ENCODE peak calls at places on chromosomes 13 and 19, in ten cellular contexts. One of them, this sample, is unnamed.

GRCh38 chr19:47509170-47509847 is 5.6 kb downstream of the NAPA start:
- DNase-seq in thyroid gland: no peak
- DNase-seq in SJSA1: no peak
- DNase-seq in mucosa of descending colon: no peak
- DNase-seq in SK-N-SH: no peak
- DNase-seq in hepatocyte: no peak
- DNase-seq in iPS-NIHi11: no peak
- DNase-seq in activated CD8-positive, alpha-beta memory T cell treated with anti-CD3 and anti-CD28 coated beads for 48 hours: no peak
- DNase-seq in natural killer cell: no peak
- DNase-seq in activated CD8-positive, alpha-beta T cell treated with anti-CD3 and anti-CD28 coated beads, Interleukin-2, amount 10 ng/mL, durations not matched to agents 7 days and 5 days: no peak
- DNase-seq in this sample: no peak

GRCh38 chr19:30577551-30578090 is 205.4 kb downstream of the ZNF536 start:
- DNase-seq in activated CD8-positive, alpha-beta T cell treated with anti-CD3 and anti-CD28 coated beads, Interleukin-2, amount 10 ng/mL, durations not matched to agents 7 days and 5 days: no peak
- DNase-seq in mucosa of descending colon: no peak
- DNase-seq in natural killer cell: no peak
- DNase-seq in thyroid gland: no peak
- DNase-seq in iPS-NIHi11: no peak
- DNase-seq in activated CD8-positive, alpha-beta memory T cell treated with anti-CD3 and anti-CD28 coated beads for 48 hours: no peak
- DNase-seq in SJSA1: no peak
- DNase-seq in hepatocyte: no peak
- DNase-seq in SK-N-SH: no peak
- DNase-seq in this sample: no peak

GRCh38 chr19:11054200-11054599 is 35.1 kb upstream of the LDLR start:
- DNase-seq in iPS-NIHi11: no peak
- DNase-seq in SJSA1: no peak
- DNase-seq in natural killer cell: no peak
- DNase-seq in mucosa of descending colon: no peak
- DNase-seq in hepatocyte: no peak
- DNase-seq in activated CD8-positive, alpha-beta memory T cell treated with anti-CD3 and anti-CD28 coated beads for 48 hours: no peak
- DNase-seq in activated CD8-positive, alpha-beta T cell treated with anti-CD3 and anti-CD28 coated beads, Interleukin-2, amount 10 ng/mL, durations not matched to agents 7 days and 5 days: no peak
- DNase-seq in thyroid gland: no peak
- DNase-seq in SK-N-SH: no peak
- DNase-seq in this sample: no peak

GRCh38 chr19:13953021-13953531 is 767 bp downstream of the DCAF15 start:
- DNase-seq in SK-N-SH: no peak
- DNase-seq in activated CD8-positive, alpha-beta memory T cell treated with anti-CD3 and anti-CD28 coated beads for 48 hours: no peak
- DNase-seq in mucosa of descending colon: peak
- DNase-seq in activated CD8-positive, alpha-beta T cell treated with anti-CD3 and anti-CD28 coated beads, Interleukin-2, amount 10 ng/mL, durations not matched to agents 7 days and 5 days: peak
- DNase-seq in natural killer cell: no peak
- DNase-seq in iPS-NIHi11: peak
- DNase-seq in hepatocyte: peak
- DNase-seq in thyroid gland: peak
- DNase-seq in SJSA1: peak
- DNase-seq in this sample: no peak

GRCh38 chr19:21133633-21134032 is 8.2 kb upstream of the ZNF431 start:
- DNase-seq in thyroid gland: no peak
- DNase-seq in hepatocyte: no peak
- DNase-seq in SJSA1: no peak
- DNase-seq in activated CD8-positive, alpha-beta memory T cell treated with anti-CD3 and anti-CD28 coated beads for 48 hours: no peak
- DNase-seq in iPS-NIHi11: no peak
- DNase-seq in activated CD8-positive, alpha-beta T cell treated with anti-CD3 and anti-CD28 coated beads, Interleukin-2, amount 10 ng/mL, durations not matched to agents 7 days and 5 days: no peak
- DNase-seq in mucosa of descending colon: no peak
- DNase-seq in natural killer cell: no peak
- DNase-seq in SK-N-SH: no peak
- DNase-seq in this sample: no peak

GRCh38 chr19:56751078-56751489 is 79.5 kb upstream of the ZNF835 start:
- DNase-seq in activated CD8-positive, alpha-beta memory T cell treated with anti-CD3 and anti-CD28 coated beads for 48 hours: no peak
- DNase-seq in hepatocyte: no peak
- DNase-seq in natural killer cell: no peak
- DNase-seq in SJSA1: no peak
- DNase-seq in SK-N-SH: peak
- DNase-seq in mucosa of descending colon: no peak
- DNase-seq in activated CD8-positive, alpha-beta T cell treated with anti-CD3 and anti-CD28 coated beads, Interleukin-2, amount 10 ng/mL, durations not matched to agents 7 days and 5 days: no peak
- DNase-seq in thyroid gland: peak
- DNase-seq in iPS-NIHi11: no peak
- DNase-seq in this sample: no peak

GRCh38 chr19:43789029-43789428 is 8.3 kb upstream of the KCNN4 start:
- DNase-seq in iPS-NIHi11: no peak
- DNase-seq in thyroid gland: no peak
- DNase-seq in natural killer cell: no peak
- DNase-seq in SK-N-SH: no peak
- DNase-seq in hepatocyte: peak
- DNase-seq in activated CD8-positive, alpha-beta T cell treated with anti-CD3 and anti-CD28 coated beads, Interleukin-2, amount 10 ng/mL, durations not matched to agents 7 days and 5 days: peak
- DNase-seq in mucosa of descending colon: no peak
- DNase-seq in activated CD8-positive, alpha-beta memory T cell treated with anti-CD3 and anti-CD28 coated beads for 48 hours: no peak
- DNase-seq in SJSA1: no peak
- DNase-seq in this sample: no peak

GRCh38 chr13:109160887-109161669 is 531.7 kb downstream of the MYO16 start:
- DNase-seq in iPS-NIHi11: no peak
- DNase-seq in thyroid gland: no peak
- DNase-seq in SK-N-SH: no peak
- DNase-seq in activated CD8-positive, alpha-beta memory T cell treated with anti-CD3 and anti-CD28 coated beads for 48 hours: no peak
- DNase-seq in natural killer cell: no peak
- DNase-seq in activated CD8-positive, alpha-beta T cell treated with anti-CD3 and anti-CD28 coated beads, Interleukin-2, amount 10 ng/mL, durations not matched to agents 7 days and 5 days: no peak
- DNase-seq in hepatocyte: no peak
- DNase-seq in mucosa of descending colon: no peak
- DNase-seq in SJSA1: peak
- DNase-seq in this sample: no peak

GRCh38 chr13:52377898-52378297 is 28.1 kb downstream of the THSD1 start:
- DNase-seq in SK-N-SH: no peak
- DNase-seq in natural killer cell: no peak
- DNase-seq in hepatocyte: no peak
- DNase-seq in iPS-NIHi11: no peak
- DNase-seq in mucosa of descending colon: no peak
- DNase-seq in activated CD8-positive, alpha-beta memory T cell treated with anti-CD3 and anti-CD28 coated beads for 48 hours: no peak
- DNase-seq in SJSA1: no peak
- DNase-seq in activated CD8-positive, alpha-beta T cell treated with anti-CD3 and anti-CD28 coated beads, Interleukin-2, amount 10 ng/mL, durations not matched to agents 7 days and 5 days: no peak
- DNase-seq in thyroid gland: no peak
- DNase-seq in this sample: no peak

GRCh38 chr19:7293795-7294570 is at the start of gene INSR:
- DNase-seq in thyroid gland: peak
- DNase-seq in SK-N-SH: peak
- DNase-seq in activated CD8-positive, alpha-beta memory T cell treated with anti-CD3 and anti-CD28 coated beads for 48 hours: no peak
- DNase-seq in activated CD8-positive, alpha-beta T cell treated with anti-CD3 and anti-CD28 coated beads, Interleukin-2, amount 10 ng/mL, durations not matched to agents 7 days and 5 days: peak
- DNase-seq in mucosa of descending colon: peak
- DNase-seq in hepatocyte: peak
- DNase-seq in natural killer cell: no peak
- DNase-seq in SJSA1: no peak
- DNase-seq in iPS-NIHi11: peak
- DNase-seq in this sample: peak

GRCh38 chr13:101529419-101529818 is 76.9 kb downstream of the ITGBL1 start:
- DNase-seq in activated CD8-positive, alpha-beta memory T cell treated with anti-CD3 and anti-CD28 coated beads for 48 hours: no peak
- DNase-seq in SJSA1: no peak
- DNase-seq in natural killer cell: no peak
- DNase-seq in mucosa of descending colon: no peak
- DNase-seq in activated CD8-positive, alpha-beta T cell treated with anti-CD3 and anti-CD28 coated beads, Interleukin-2, amount 10 ng/mL, durations not matched to agents 7 days and 5 days: no peak
- DNase-seq in hepatocyte: no peak
- DNase-seq in iPS-NIHi11: no peak
- DNase-seq in SK-N-SH: no peak
- DNase-seq in thyroid gland: no peak
- DNase-seq in this sample: no peak

GRCh38 chr19:53908933-53909415 is at the start of gene CACNG7:
- DNase-seq in SK-N-SH: peak
- DNase-seq in natural killer cell: no peak
- DNase-seq in iPS-NIHi11: peak
- DNase-seq in activated CD8-positive, alpha-beta memory T cell treated with anti-CD3 and anti-CD28 coated beads for 48 hours: no peak
- DNase-seq in mucosa of descending colon: no peak
- DNase-seq in activated CD8-positive, alpha-beta T cell treated with anti-CD3 and anti-CD28 coated beads, Interleukin-2, amount 10 ng/mL, durations not matched to agents 7 days and 5 days: no peak
- DNase-seq in hepatocyte: no peak
- DNase-seq in SJSA1: no peak
- DNase-seq in thyroid gland: no peak
- DNase-seq in this sample: no peak

GRCh38 chr19:5083547-5083965 is 114.6 kb downstream of the KDM4B start:
- DNase-seq in activated CD8-positive, alpha-beta memory T cell treated with anti-CD3 and anti-CD28 coated beads for 48 hours: no peak
- DNase-seq in thyroid gland: no peak
- DNase-seq in SJSA1: no peak
- DNase-seq in hepatocyte: peak
- DNase-seq in SK-N-SH: no peak
- DNase-seq in mucosa of descending colon: no peak
- DNase-seq in activated CD8-positive, alpha-beta T cell treated with anti-CD3 and anti-CD28 coated beads, Interleukin-2, amount 10 ng/mL, durations not matched to agents 7 days and 5 days: no peak
- DNase-seq in iPS-NIHi11: no peak
- DNase-seq in natural killer cell: no peak
- DNase-seq in this sample: no peak

GRCh38 chr19:29292562-29292961 is 79.6 kb upstream of the UQCRFS1 start:
- DNase-seq in mucosa of descending colon: no peak
- DNase-seq in iPS-NIHi11: no peak
- DNase-seq in thyroid gland: no peak
- DNase-seq in natural killer cell: no peak
- DNase-seq in activated CD8-positive, alpha-beta memory T cell treated with anti-CD3 and anti-CD28 coated beads for 48 hours: no peak
- DNase-seq in activated CD8-positive, alpha-beta T cell treated with anti-CD3 and anti-CD28 coated beads, Interleukin-2, amount 10 ng/mL, durations not matched to agents 7 days and 5 days: no peak
- DNase-seq in hepatocyte: no peak
- DNase-seq in SJSA1: no peak
- DNase-seq in SK-N-SH: no peak
- DNase-seq in this sample: no peak

GRCh38 chr13:77528834-77529500 is 6.5 kb upstream of the SCEL start:
- DNase-seq in activated CD8-positive, alpha-beta T cell treated with anti-CD3 and anti-CD28 coated beads, Interleukin-2, amount 10 ng/mL, durations not matched to agents 7 days and 5 days: no peak
- DNase-seq in iPS-NIHi11: no peak
- DNase-seq in mucosa of descending colon: no peak
- DNase-seq in hepatocyte: no peak
- DNase-seq in SJSA1: no peak
- DNase-seq in SK-N-SH: no peak
- DNase-seq in activated CD8-positive, alpha-beta memory T cell treated with anti-CD3 and anti-CD28 coated beads for 48 hours: no peak
- DNase-seq in natural killer cell: no peak
- DNase-seq in thyroid gland: peak
- DNase-seq in this sample: no peak

GRCh38 chr19:56423985-56424353 is 19.8 kb downstream of the ZNF583 start:
- DNase-seq in mucosa of descending colon: no peak
- DNase-seq in SK-N-SH: no peak
- DNase-seq in hepatocyte: no peak
- DNase-seq in SJSA1: no peak
- DNase-seq in activated CD8-positive, alpha-beta T cell treated with anti-CD3 and anti-CD28 coated beads, Interleukin-2, amount 10 ng/mL, durations not matched to agents 7 days and 5 days: no peak
- DNase-seq in iPS-NIHi11: no peak
- DNase-seq in activated CD8-positive, alpha-beta memory T cell treated with anti-CD3 and anti-CD28 coated beads for 48 hours: no peak
- DNase-seq in natural killer cell: no peak
- DNase-seq in thyroid gland: no peak
- DNase-seq in this sample: no peak

GRCh38 chr13:36193151-36193855 is 21.1 kb downstream of the SOHLH2 start:
- DNase-seq in mucosa of descending colon: no peak
- DNase-seq in activated CD8-positive, alpha-beta memory T cell treated with anti-CD3 and anti-CD28 coated beads for 48 hours: no peak
- DNase-seq in hepatocyte: no peak
- DNase-seq in thyroid gland: no peak
- DNase-seq in activated CD8-positive, alpha-beta T cell treated with anti-CD3 and anti-CD28 coated beads, Interleukin-2, amount 10 ng/mL, durations not matched to agents 7 days and 5 days: no peak
- DNase-seq in SK-N-SH: no peak
- DNase-seq in SJSA1: peak
- DNase-seq in natural killer cell: no peak
- DNase-seq in iPS-NIHi11: no peak
- DNase-seq in this sample: no peak

GRCh38 chr13:54486421-54487166 is 1458.0 kb downstream of the OLFM4 start:
- DNase-seq in hepatocyte: no peak
- DNase-seq in SK-N-SH: no peak
- DNase-seq in activated CD8-positive, alpha-beta T cell treated with anti-CD3 and anti-CD28 coated beads, Interleukin-2, amount 10 ng/mL, durations not matched to agents 7 days and 5 days: no peak
- DNase-seq in iPS-NIHi11: no peak
- DNase-seq in thyroid gland: no peak
- DNase-seq in SJSA1: no peak
- DNase-seq in natural killer cell: no peak
- DNase-seq in mucosa of descending colon: no peak
- DNase-seq in activated CD8-positive, alpha-beta memory T cell treated with anti-CD3 and anti-CD28 coated beads for 48 hours: no peak
- DNase-seq in this sample: no peak

GRCh38 chr13:87884874-87885273 is 213.7 kb downstream of the SLITRK5 start:
- DNase-seq in SK-N-SH: peak
- DNase-seq in natural killer cell: no peak
- DNase-seq in mucosa of descending colon: no peak
- DNase-seq in thyroid gland: no peak
- DNase-seq in hepatocyte: peak
- DNase-seq in SJSA1: no peak
- DNase-seq in activated CD8-positive, alpha-beta memory T cell treated with anti-CD3 and anti-CD28 coated beads for 48 hours: no peak
- DNase-seq in activated CD8-positive, alpha-beta T cell treated with anti-CD3 and anti-CD28 coated beads, Interleukin-2, amount 10 ng/mL, durations not matched to agents 7 days and 5 days: no peak
- DNase-seq in iPS-NIHi11: peak
- DNase-seq in this sample: no peak

GRCh38 chr19:47239610-47240296 is 8.8 kb upstream of the BBC3 start:
- DNase-seq in activated CD8-positive, alpha-beta memory T cell treated with anti-CD3 and anti-CD28 coated beads for 48 hours: no peak
- DNase-seq in activated CD8-positive, alpha-beta T cell treated with anti-CD3 and anti-CD28 coated beads, Interleukin-2, amount 10 ng/mL, durations not matched to agents 7 days and 5 days: peak
- DNase-seq in natural killer cell: peak
- DNase-seq in hepatocyte: peak
- DNase-seq in thyroid gland: peak
- DNase-seq in SJSA1: no peak
- DNase-seq in SK-N-SH: peak
- DNase-seq in iPS-NIHi11: peak
- DNase-seq in mucosa of descending colon: peak
- DNase-seq in this sample: peak

GRCh38 chr19:7636691-7637373 is at the start of gene STXBP2:
- DNase-seq in hepatocyte: peak
- DNase-seq in mucosa of descending colon: peak
- DNase-seq in activated CD8-positive, alpha-beta memory T cell treated with anti-CD3 and anti-CD28 coated beads for 48 hours: peak
- DNase-seq in SJSA1: no peak
- DNase-seq in activated CD8-positive, alpha-beta T cell treated with anti-CD3 and anti-CD28 coated beads, Interleukin-2, amount 10 ng/mL, durations not matched to agents 7 days and 5 days: peak
- DNase-seq in SK-N-SH: peak
- DNase-seq in natural killer cell: peak
- DNase-seq in thyroid gland: peak
- DNase-seq in iPS-NIHi11: peak
- DNase-seq in this sample: no peak

GRCh38 chr13:27792393-27793218 is at the start of gene GSX1:
- DNase-seq in natural killer cell: peak
- DNase-seq in mucosa of descending colon: no peak
- DNase-seq in hepatocyte: peak
- DNase-seq in iPS-NIHi11: peak
- DNase-seq in activated CD8-positive, alpha-beta memory T cell treated with anti-CD3 and anti-CD28 coated beads for 48 hours: no peak
- DNase-seq in thyroid gland: peak
- DNase-seq in SK-N-SH: no peak
- DNase-seq in activated CD8-positive, alpha-beta T cell treated with anti-CD3 and anti-CD28 coated beads, Interleukin-2, amount 10 ng/mL, durations not matched to agents 7 days and 5 days: peak
- DNase-seq in SJSA1: peak
- DNase-seq in this sample: no peak

GRCh38 chr13:110812869-110813645 is 99.6 kb downstream of the ING1 start:
- DNase-seq in natural killer cell: no peak
- DNase-seq in SJSA1: peak
- DNase-seq in activated CD8-positive, alpha-beta T cell treated with anti-CD3 and anti-CD28 coated beads, Interleukin-2, amount 10 ng/mL, durations not matched to agents 7 days and 5 days: no peak
- DNase-seq in mucosa of descending colon: no peak
- DNase-seq in thyroid gland: no peak
- DNase-seq in activated CD8-positive, alpha-beta memory T cell treated with anti-CD3 and anti-CD28 coated beads for 48 hours: no peak
- DNase-seq in SK-N-SH: no peak
- DNase-seq in iPS-NIHi11: no peak
- DNase-seq in hepatocyte: no peak
- DNase-seq in this sample: no peak